ENCODE peak calls at places on chromosomes 1 and 21, in six cellular contexts. W is Daoy, X is omental fat pad, C is HT-29, P is glomerular endothelial cell, A is ovary. D is an unnamed sample.

GRCh38 chr1:64699327-64699726 is 45.5 kb upstream of the RAVER2 start:
- DNase-seq in W (no peak), X (no peak), C (no peak), P (no peak), A (no peak), D (no peak)

GRCh38 chr1:217029311-217030157 is 306.3 kb upstream of the ESRRG start:
- DNase-seq in W (peak), X (no peak), C (peak), P (no peak), A (no peak), D (no peak)

GRCh38 chr1:116769561-116769977 is 15.3 kb downstream of the CD2 start:
- DNase-seq in W (peak), X (no peak), C (no peak), P (no peak), A (no peak), D (no peak)

GRCh38 chr1:8214501-8215173 is 103.3 kb upstream of the SLC45A1 start:
- DNase-seq in W (no peak), X (no peak), C (no peak), P (no peak), A (no peak), D (no peak)

GRCh38 chr1:15155760-15156743 is 2.5 kb downstream of the TMEM51 start:
- DNase-seq in W (peak), X (no peak), C (no peak), P (no peak), A (peak), D (no peak)

GRCh38 chr1:53740621-53741105 is 1.7 kb upstream of the GLIS1 start:
- DNase-seq in W (peak), X (no peak), C (no peak), P (no peak), A (no peak), D (no peak)

GRCh38 chr21:44337941-44338895 is 972 bp downstream of the CFAP410 start:
- DNase-seq in W (peak), X (no peak), C (peak), P (no peak), A (peak), D (peak)

GRCh38 chr1:244849189-244849866 is 13.9 kb downstream of the COX20 start:
- DNase-seq in W (no peak), X (no peak), C (peak), P (no peak), A (no peak), D (no peak)

GRCh38 chr1:204011426-204011825 is 61.5 kb upstream of the SOX13 start:
- DNase-seq in W (no peak), X (no peak), C (no peak), P (no peak), A (no peak), D (no peak)

GRCh38 chr1:24157921-24158481 is 15.1 kb upstream of the IL22RA1 start:
- DNase-seq in W (peak), X (no peak), C (peak), P (no peak), A (no peak), D (no peak)

GRCh38 chr1:152005360-152005912 is 11.8 kb upstream of the S100A10 start:
- DNase-seq in W (no peak), X (no peak), C (no peak), P (no peak), A (no peak), D (no peak)

GRCh38 chr1:154847891-154848290 is 22.2 kb downstream of the KCNN3 start:
- DNase-seq in W (peak), X (no peak), C (no peak), P (no peak), A (peak), D (no peak)

GRCh38 chr1:11158720-11159321 is 30.3 kb upstream of the ANGPTL7 start:
- DNase-seq in W (peak), X (no peak), C (no peak), P (no peak), A (no peak), D (no peak)

GRCh38 chr1:111990878-111991760 is 1.7 kb upstream of the KCND3 start:
- DNase-seq in W (peak), X (peak), C (peak), P (no peak), A (peak), D (peak)

GRCh38 chr1:229882621-229883020 is 184.4 kb upstream of the GALNT2 start:
- DNase-seq in W (no peak), X (no peak), C (no peak), P (no peak), A (no peak), D (no peak)

GRCh38 chr1:228793032-228793431 is 57.8 kb downstream of the RHOU start:
- DNase-seq in W (no peak), X (no peak), C (no peak), P (no peak), A (no peak), D (no peak)

D was measured in LoVo.